ENCODE peak calls at places on chromosomes 11 and 22, in six cellular contexts. D is A549, J is ovary, U is HepG2, K is sigmoid colon, A is transverse colon. F is an unnamed sample.

GRCh38 chr22:18947905-18948304 is 11.8 kb upstream of the PRODH start:
- DNase-seq in D (no peak), J (no peak), U (no peak), K (peak; percentile 58), A (no peak), F (no peak)

GRCh38 chr11:62910141-62910882 is 10.9 kb downstream of the CHRM1 start:
- DNase-seq in D (no peak), J (no peak), U (no peak), K (no peak), A (no peak), F (no peak)

GRCh38 chr11:125950696-125951645 is 5.1 kb downstream of the VSIG10L2 start:
- DNase-seq in D (no peak), J (peak; percentile 86), U (no peak), K (peak; percentile 96), A (peak; percentile 38), F (no peak)

GRCh38 chr22:31206896-31207687 is 5.0 kb upstream of the LIMK2 start:
- DNase-seq in D (no peak), J (no peak), U (no peak), K (no peak), A (peak; percentile 76), F (no peak)

GRCh38 chr11:70503878-70504240 is 105.5 kb downstream of the CTTN start:
- DNase-seq in D (no peak), J (no peak), U (no peak), K (peak; percentile 30), A (peak; percentile 21), F (no peak)

GRCh38 chr22:38203090-38203810 is 1.5 kb downstream of the MAFF start:
- DNase-seq in D (no peak), J (peak; percentile 75), U (peak; percentile 46), K (peak; percentile 81), A (peak; percentile 85), F (no peak)

GRCh38 chr11:63882555-63883242 is 34.3 kb downstream of the RCOR2 start:
- DNase-seq in D (no peak), J (no peak), U (no peak), K (no peak), A (no peak), F (no peak)

GRCh38 chr11:690738-691633 is 4.0 kb downstream of the DEAF1 start:
- DNase-seq in D (no peak), J (no peak), U (no peak), K (no peak), A (peak; percentile 68), F (no peak)

GRCh38 chr11:19660076-19660475 is 52.6 kb upstream of the NAV2 start:
- DNase-seq in D (peak; percentile 72), J (no peak), U (peak; percentile 52), K (no peak), A (no peak), F (no peak)

GRCh38 chr11:36016263-36016662 is 72.4 kb downstream of the LDLRAD3 start:
- DNase-seq in D (no peak), J (no peak), U (no peak), K (no peak), A (no peak), F (no peak)

GRCh38 chr11:112128483-112129121 is 35.3 kb downstream of the IL18 start:
- DNase-seq in D (peak; percentile 66), J (no peak), U (no peak), K (peak; percentile 68), A (peak; percentile 90), F (peak; percentile 44)

GRCh38 chr11:47104337-47104950 is 72.2 kb downstream of the ARFGAP2 start:
- DNase-seq in D (no peak), J (no peak), U (no peak), K (no peak), A (no peak), F (no peak)

GRCh38 chr11:111918390-111919256 is at the start of gene C11orf52:
- DNase-seq in D (no peak), J (peak; percentile 53), U (peak; percentile 89), K (no peak), A (peak; percentile 81), F (no peak)

GRCh38 chr22:32561756-32562155 is 87.1 kb downstream of the FBXO7 start:
- DNase-seq in D (no peak), J (no peak), U (no peak), K (no peak), A (no peak), F (no peak)
- TF ChIP-seq EP300 in D (no peak), J (no peak), U (no peak), K (no peak), A (no peak), F (no peak)

GRCh38 chr22:45163417-45164216 is at the start of gene NUP50:
- DNase-seq in D (peak; percentile 85), J (peak; percentile 98), U (peak; percentile 89), K (peak; percentile 97), A (peak; percentile 97), F (peak; percentile 88)
- TF ChIP-seq EP300 in D (no peak), J (no peak), U (no peak), K (no peak), A (no peak), F (peak; percentile 94)

GRCh38 chr11:34619062-34619516 is 1.8 kb upstream of the EHF start:
- DNase-seq in D (no peak), J (no peak), U (no peak), K (no peak), A (no peak), F (no peak)
- TF ChIP-seq EP300 in D (no peak), J (no peak), U (no peak), K (no peak), A (no peak), F (no peak)

GRCh38 chr22:28259774-28260173 is 340.7 kb upstream of the PITPNB start:
- DNase-seq in D (no peak), J (no peak), U (no peak), K (no peak), A (no peak), F (no peak)
- TF ChIP-seq EP300 in D (no peak), J (no peak), U (no peak), K (no peak), A (no peak), F (no peak)

DNA sequence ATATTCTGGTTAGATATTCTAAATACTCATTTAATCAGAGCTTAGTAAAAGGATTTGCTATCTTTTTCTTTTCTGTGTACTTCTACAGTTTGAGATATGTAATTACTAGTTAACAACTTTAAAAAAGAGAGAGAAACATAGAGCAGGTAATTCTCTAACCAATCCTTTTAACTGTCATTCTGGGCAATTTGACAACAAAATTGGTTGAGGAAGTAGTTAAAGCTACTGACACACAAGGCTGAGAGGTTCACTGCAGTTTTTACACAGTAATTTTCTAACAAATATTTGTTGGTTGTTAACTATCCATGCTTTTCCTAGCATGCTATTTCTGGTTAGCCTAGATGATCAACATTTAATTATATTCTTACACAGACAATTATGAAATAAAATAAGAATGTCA is 3.6 kb downstream of the SOX6 start:
- DNase-seq in D (no peak), J (no peak), U (no peak), K (no peak), A (no peak), F (no peak)
- TF ChIP-seq EP300 in D (no peak), J (no peak), U (no peak), K (no peak), A (no peak), F (no peak)

DNA sequence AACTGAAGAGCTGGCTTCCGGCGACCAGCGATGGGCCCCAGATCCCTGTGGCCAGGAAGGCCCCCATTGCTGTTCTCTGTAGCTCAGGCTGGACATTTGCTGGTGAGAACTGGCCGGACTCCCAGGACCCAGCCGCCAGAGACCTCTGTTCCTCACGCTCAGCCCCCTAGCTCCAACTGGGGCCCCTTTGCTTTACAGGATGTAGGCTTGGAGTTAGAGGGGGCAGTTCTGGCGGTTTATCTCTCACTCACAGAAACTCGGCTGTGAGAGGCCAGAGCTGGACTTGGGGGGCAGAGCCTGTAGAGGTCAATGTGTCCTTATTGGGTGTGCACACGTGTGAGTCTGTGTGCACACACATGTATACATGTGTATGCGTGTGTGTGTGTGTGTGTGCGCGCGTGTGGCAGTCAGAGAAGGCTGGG is 494 bp downstream of the SMIM38 start:
- DNase-seq in D (no peak), J (no peak), U (no peak), K (no peak), A (no peak), F (no peak)
- TF ChIP-seq EP300 in D (no peak), J (no peak), U (no peak), K (no peak), A (no peak), F (no peak)

GRCh38 chr11:129021295-129021694 is 78.6 kb upstream of the TP53AIP1 start:
- DNase-seq in D (no peak), J (no peak), U (no peak), K (no peak), A (no peak), F (no peak)

GRCh38 chr11:129018991-129019390 is 76.3 kb upstream of the TP53AIP1 start:
- DNase-seq in D (no peak), J (no peak), U (no peak), K (no peak), A (peak; percentile 34), F (no peak)

DNA sequence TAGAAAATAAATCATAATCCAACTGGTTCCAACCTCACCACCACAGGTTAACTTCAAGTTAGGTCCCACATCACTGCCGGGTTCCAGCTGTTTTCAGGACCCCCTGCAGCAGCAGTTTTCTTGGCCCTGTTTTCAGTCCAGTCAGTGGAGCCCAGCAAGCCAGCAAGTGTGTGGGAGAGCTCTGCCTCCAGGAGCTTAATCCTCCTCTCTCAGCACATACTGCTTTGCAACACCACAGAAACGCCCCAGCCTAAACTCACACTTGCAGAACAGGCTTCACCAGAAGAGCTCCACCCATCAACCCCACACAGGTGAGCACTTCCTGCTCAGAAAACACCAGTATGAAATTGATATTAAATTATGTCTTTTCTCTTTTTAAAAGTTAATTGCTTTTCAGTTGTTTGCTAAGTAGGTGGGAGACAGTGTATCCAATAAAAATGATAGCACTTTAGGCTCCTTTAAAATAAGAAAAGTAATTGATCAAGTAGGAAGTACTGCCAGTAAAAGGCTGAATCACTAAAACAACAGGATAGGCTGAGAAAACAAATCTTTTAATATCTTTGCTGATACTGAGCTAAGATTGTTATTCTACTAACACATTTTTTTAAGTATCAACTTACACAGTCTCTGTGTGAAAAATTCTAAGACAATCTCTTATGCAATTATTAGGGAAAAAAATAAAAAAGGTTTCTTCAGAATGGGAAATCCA is 81.5 kb upstream of the TP53AIP1 start:
- DNase-seq in D (no peak), J (no peak), U (no peak), K (no peak), A (peak; percentile 87), F (no peak)
- TF ChIP-seq EP300 in D (no peak), J (no peak), U (no peak), K (no peak), A (no peak), F (no peak)

GRCh38 chr22:23278883-23279675 is 98.8 kb downstream of the BCR start:
- DNase-seq in D (peak; percentile 32), J (no peak), U (no peak), K (no peak), A (peak; percentile 81), F (no peak)
- TF ChIP-seq EP300 in D (no peak), J (no peak), U (no peak), K (no peak), A (no peak), F (peak; percentile 42)

F was measured in tibial nerve.